ENCODE peak calls at places on chromosomes 2 and 18, in five cellular contexts. E is RWPE2, Q is cardiac fibroblast, C is fibroblast of mammary gland, W is brain microvascular endothelial cell. V is an unnamed sample.

GRCh38 chr2:240905176-240905781 is 857 bp upstream of the CROCC2 start:
- DNase-seq in Q (no peak), W (no peak), C (no peak), E (no peak), V (no peak)

GRCh38 chr2:176138526-176139169 is 9.1 kb downstream of the HOXD8 start:
- DNase-seq in Q (no peak), W (no peak), E (no peak), C (peak), V (no peak)

GRCh38 chr2:168662651-168663208 is 139.7 kb upstream of the NOSTRIN start:
- DNase-seq in W (no peak), E (no peak), C (no peak), Q (no peak), V (no peak)

GRCh38 chr2:156342252-156343095 is 10.0 kb upstream of the NR4A2 start:
- DNase-seq in E (peak), C (peak), W (peak), Q (peak), V (peak)

GRCh38 chr2:215930505-215931233 is 82.7 kb downstream of the MREG start:
- DNase-seq in E (no peak), Q (peak), C (peak), W (no peak), V (no peak)

GRCh38 chr2:43054367-43054766 is 172.0 kb downstream of the ZFP36L2 start:
- DNase-seq in C (no peak), W (no peak), E (no peak), Q (no peak), V (no peak)

GRCh38 chr2:204544961-204545860 is at the start of gene PARD3B:
- DNase-seq in C (peak), Q (peak), E (no peak), W (peak), V (no peak)

GRCh38 chr18:26875040-26875654 is 9.6 kb upstream of the AQP4 start:
- DNase-seq in W (no peak), E (no peak), Q (no peak), C (no peak), V (no peak)

GRCh38 chr2:31429759-31430438 is 15.4 kb upstream of the XDH start:
- DNase-seq in W (no peak), E (peak), C (peak), Q (no peak), V (no peak)

GRCh38 chr2:81327916-81328315 is 1023.4 kb upstream of the LRRTM1 start:
- DNase-seq in C (no peak), Q (no peak), E (no peak), W (no peak), V (no peak)

GRCh38 chr2:41932241-41933034 is 115.4 kb upstream of the PKDCC start:
- DNase-seq in C (peak), Q (peak), W (peak), E (no peak), V (no peak)

GRCh38 chr2:160666019-160666676 is 172.5 kb upstream of the RBMS1 start:
- DNase-seq in E (no peak), W (peak), Q (peak), C (peak), V (peak)

GRCh38 chr2:177131858-177132257 is 80.7 kb upstream of the HNRNPA3 start:
- DNase-seq in Q (no peak), W (no peak), E (no peak), C (no peak), V (no peak)

GRCh38 chr2:110099036-110099420 is 16.6 kb downstream of the MALL start:
- DNase-seq in Q (peak), C (no peak), E (no peak), W (no peak), V (no peak)

GRCh38 chr18:2908166-2908945 is 61.5 kb downstream of the EMILIN2 start:
- DNase-seq in E (no peak), C (no peak), Q (no peak), W (no peak), V (no peak)

GRCh38 chr18:25136416-25137132 is 215.4 kb downstream of the ZNF521 start:
- DNase-seq in C (peak), E (no peak), W (no peak), Q (no peak), V (no peak)

GRCh38 chr18:58205087-58205779 is 161.2 kb downstream of the NEDD4L start:
- DNase-seq in E (no peak), Q (peak), C (peak), W (peak), V (peak)

GRCh38 chr18:46356278-46357033 is 252.3 kb downstream of the HAUS1 start:
- DNase-seq in Q (no peak), W (no peak), C (no peak), E (no peak), V (no peak)

GRCh38 chr2:109270758-109271305 is 141.8 kb downstream of the SH3RF3 start:
- DNase-seq in E (no peak), C (no peak), Q (peak), W (no peak), V (no peak)

GRCh38 chr2:96739051-96739632 is 722 bp downstream of the LMAN2L start:
- DNase-seq in Q (no peak), E (no peak), C (no peak), W (no peak), V (no peak)

GRCh38 chr18:58723810-58724602 is 52.7 kb downstream of the MALT1 start:
- DNase-seq in Q (peak), W (no peak), E (no peak), C (peak), V (no peak)

GRCh38 chr18:77067315-77068061 is 65.1 kb downstream of the MBP start:
- DNase-seq in Q (peak), E (no peak), C (peak), W (peak), V (peak)

GRCh38 chr2:149766339-149766738 is 178.8 kb upstream of the MMADHC start:
- DNase-seq in E (no peak), Q (peak), W (no peak), C (peak), V (no peak)

GRCh38 chr2:172445851-172446250 is 18.5 kb downstream of the ITGA6 start:
- DNase-seq in W (no peak), Q (peak), E (no peak), C (no peak), V (no peak)

GRCh38 chr2:188746727-188747126 is 227.4 kb upstream of the COL3A1 start:
- DNase-seq in E (no peak), Q (peak), W (peak), C (peak), V (peak)

GRCh38 chr2:29834624-29835023 is 86.8 kb downstream of the ALK start:
- DNase-seq in W (no peak), E (no peak), C (no peak), Q (no peak), V (no peak)

GRCh38 chr2:197931661-197932312 is 127.4 kb downstream of the PLCL1 start:
- DNase-seq in Q (no peak), E (no peak), C (peak), W (no peak), V (no peak)

GRCh38 chr2:30300122-30300455 is 68.8 kb downstream of the LBH start:
- DNase-seq in C (no peak), W (no peak), E (no peak), Q (no peak), V (no peak)

GRCh38 chr2:3637692-3638455 is 20.1 kb upstream of the ALLC start:
- DNase-seq in Q (no peak), W (no peak), E (peak), C (no peak), V (no peak)

DNA sequence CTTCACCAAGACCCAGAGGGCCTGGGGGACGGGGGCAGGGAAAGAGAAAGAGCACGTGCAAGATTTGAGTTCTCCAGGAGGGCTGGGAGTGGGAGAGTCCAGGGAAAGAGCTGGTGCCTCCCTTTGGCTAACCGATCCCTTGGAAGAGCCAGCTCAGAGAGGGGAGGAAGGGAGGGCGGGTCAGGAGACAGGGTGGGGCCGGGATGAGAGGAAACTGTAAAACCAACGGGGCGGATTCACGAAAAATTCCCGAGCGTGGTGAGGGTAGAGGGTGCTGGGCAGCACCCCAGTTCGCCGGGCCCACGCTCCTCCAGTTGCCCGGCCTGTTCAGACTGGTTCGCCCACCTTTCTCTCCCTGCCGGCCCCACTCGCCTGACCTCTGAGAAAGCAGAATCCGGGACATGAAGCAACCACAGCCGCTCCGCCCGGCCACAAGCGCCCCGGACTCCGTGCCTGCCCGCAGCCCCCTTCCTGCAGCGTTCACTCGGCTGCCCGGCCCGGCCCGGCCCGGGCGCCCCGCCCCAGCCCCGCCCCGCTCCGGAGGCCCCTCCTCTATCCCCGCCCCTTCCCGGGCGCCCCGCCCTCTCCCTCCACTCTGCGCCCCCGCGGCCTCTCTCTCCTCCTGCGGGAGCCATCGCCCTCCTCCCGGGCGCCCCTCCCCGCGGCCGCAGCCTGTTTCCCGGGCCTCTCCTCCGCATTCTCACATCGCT is 230.9 kb upstream of the SMAD2 start:
- DNase-seq in W (peak), E (peak), Q (peak), C (peak), V (peak)
- H3K4me3 ChIP-seq in W (peak), E (peak), Q (peak), C (peak), V (peak)

DNA sequence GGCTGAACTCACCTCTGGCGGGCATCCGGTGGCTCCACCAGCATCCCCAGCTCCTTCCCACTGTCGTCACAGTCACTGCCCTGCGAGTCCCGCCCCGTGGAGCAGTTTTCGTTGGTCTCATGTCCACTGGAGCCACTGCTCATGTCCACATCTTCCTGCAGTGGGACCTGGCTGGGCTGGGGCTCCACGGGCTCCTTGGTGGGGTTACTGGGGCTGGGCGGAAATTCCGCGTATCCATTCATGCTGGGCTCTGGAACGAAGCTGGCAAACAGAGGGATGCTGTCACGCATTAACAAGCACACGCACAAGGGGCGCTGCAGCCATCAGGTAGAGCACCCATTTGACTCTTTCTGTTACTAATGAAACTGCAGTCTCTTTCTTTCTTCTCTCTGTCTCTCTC is 10.7 kb downstream of the PER2 start:
- DNase-seq in C (no peak), Q (no peak), E (no peak), W (no peak), V (no peak)
- TF ChIP-seq CTCF in C (no peak), Q (no peak), E (no peak), W (peak), V (no peak)

GRCh38 chr2:64655873-64656272 is 2.2 kb upstream of the SERTAD2 start:
- DNase-seq in C (no peak), E (no peak), W (no peak), Q (no peak), V (no peak)
- H3K4me3 ChIP-seq in C (no peak), E (no peak), W (no peak), Q (no peak), V (no peak)

DNA sequence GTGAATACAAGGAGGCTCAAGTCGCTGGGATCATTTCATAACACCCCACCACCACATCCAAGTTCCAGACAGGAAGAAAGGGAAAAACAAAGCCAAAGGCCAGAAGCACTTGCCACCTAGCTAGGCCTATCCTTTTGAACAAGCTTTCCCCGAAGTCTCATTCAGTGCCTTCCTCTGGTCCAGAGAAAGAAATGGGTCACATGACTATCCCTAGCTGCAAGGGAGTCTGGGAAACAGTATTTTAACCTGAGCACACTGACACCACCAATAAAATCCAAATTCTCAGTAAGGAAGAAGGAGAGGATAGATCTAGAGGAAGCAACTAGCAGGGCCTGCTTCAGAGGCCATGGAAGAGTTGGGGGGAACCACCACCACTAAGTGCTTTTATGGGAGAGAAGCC is 91.2 kb downstream of the POLR1A start:
- DNase-seq in C (no peak), W (no peak), E (peak), Q (no peak), V (no peak)
- TF ChIP-seq CTCF in C (no peak), W (no peak), E (no peak), Q (no peak), V (no peak)

DNA sequence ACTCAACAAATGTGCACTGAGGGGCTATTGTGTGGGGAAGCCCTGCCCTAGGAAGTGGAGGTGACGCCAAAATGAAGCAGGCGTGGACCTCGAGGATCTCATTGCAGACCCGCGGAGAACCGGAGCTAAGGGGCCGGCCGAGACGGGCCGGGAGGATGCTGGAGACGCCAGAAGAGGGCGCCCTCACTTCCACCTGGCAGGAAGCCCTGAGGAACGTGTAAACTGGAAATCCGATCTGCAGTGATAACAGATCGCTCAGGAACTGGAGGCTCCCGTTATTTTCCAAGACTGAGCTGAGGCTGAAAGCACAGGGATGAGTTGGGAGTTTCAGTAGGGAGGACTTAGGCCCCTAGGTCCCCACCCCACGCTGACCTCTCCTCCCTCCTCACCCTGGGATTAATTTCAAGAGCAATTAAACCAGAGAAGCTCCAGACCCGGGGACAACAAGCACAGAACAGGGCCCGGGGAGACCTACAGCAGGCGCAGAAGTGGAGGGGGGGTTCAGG is 7.6 kb upstream of the COL6A3 start:
- DNase-seq in E (no peak), C (peak), Q (peak), W (peak), V (no peak)
- H3K4me3 ChIP-seq in E (no peak), C (peak), Q (no peak), W (no peak), V (peak)

DNA sequence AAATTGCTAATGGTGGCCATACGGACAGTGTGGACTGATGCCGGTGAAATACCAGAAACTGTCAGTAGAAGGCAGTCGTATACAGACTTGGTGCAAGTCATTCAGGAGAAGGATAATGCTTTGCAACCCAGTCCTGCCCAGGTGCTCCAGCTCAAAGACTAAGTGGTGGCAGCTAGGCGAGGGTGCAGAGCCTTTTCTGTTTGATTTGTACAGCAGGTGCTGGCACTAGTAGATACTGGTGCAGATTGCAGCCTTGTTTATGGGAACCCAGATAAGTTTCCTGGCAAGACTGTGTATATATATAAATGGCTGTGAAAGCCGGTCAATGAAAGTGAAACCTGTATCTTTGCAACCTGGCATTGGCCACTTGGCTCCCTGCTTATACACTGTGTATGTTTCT is 208.3 kb upstream of the SYT4 start:
- DNase-seq in E (no peak), W (no peak), C (no peak), Q (no peak), V (no peak)
- TF ChIP-seq CTCF in E (no peak), W (no peak), C (no peak), Q (no peak), V (no peak)

GRCh38 chr2:207763308-207763707 is 6.4 kb downstream of the FZD5 start:
- DNase-seq in C (no peak), W (no peak), E (no peak), Q (no peak), V (no peak)
- H3K4me3 ChIP-seq in C (no peak), W (no peak), E (no peak), Q (no peak), V (no peak)

DNA sequence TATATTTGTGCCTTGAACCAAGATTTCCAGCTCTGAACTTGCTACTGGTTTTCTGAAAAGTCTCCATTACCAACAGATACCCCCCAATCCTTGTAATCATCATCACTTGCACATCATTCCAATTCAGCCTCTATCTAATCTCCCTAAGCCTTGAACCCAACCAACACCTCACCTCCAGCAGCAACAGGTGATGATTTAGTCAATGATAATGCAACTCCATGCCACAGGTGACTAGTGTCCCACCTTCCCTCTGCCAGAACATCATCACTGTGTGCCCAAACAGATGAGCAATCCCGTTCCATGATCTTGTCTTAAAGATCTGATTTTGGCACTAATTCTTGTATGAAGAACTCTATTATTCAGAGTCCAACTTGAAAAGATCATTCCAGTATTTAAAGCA is 67.5 kb downstream of the TIMM21 start:
- DNase-seq in E (no peak), W (no peak), Q (no peak), C (no peak), V (no peak)
- TF ChIP-seq CTCF in E (no peak), W (no peak), Q (no peak), C (no peak), V (no peak)

GRCh38 chr2:166373105-166373504 is 2.6 kb downstream of the SCN9A start:
- DNase-seq in W (no peak), Q (no peak), C (no peak), E (no peak), V (no peak)
- H3K4me3 ChIP-seq in W (no peak), Q (no peak), C (no peak), E (no peak), V (no peak)

GRCh38 chr2:232291343-232291742 is 87.2 kb upstream of the ALPP start:
- DNase-seq in E (no peak), W (no peak), Q (no peak), C (no peak), V (no peak)

GRCh38 chr2:232295971-232296370 is 82.6 kb upstream of the ALPP start:
- DNase-seq in Q (no peak), C (no peak), E (no peak), W (no peak), V (no peak)

GRCh38 chr2:232288489-232288888 is 90.1 kb upstream of the ALPP start:
- DNase-seq in W (no peak), C (no peak), Q (no peak), E (no peak), V (no peak)

GRCh38 chr2:232293191-232293590 is 85.4 kb upstream of the ALPP start:
- DNase-seq in E (no peak), C (no peak), W (no peak), Q (no peak), V (no peak)

GRCh38 chr2:232292395-232293154 is 86.0 kb upstream of the ALPP start:
- DNase-seq in Q (peak), E (no peak), C (peak), W (peak), V (peak)
- TF ChIP-seq CTCF in Q (peak), E (peak), C (peak), W (peak), V (peak)